ENCODE peak calls at places on chromosomes 5 and 9, in six cellular contexts. G is suprapubic skin; V is cardiac fibroblast; U is SHP77; C is GDM1; T is activated effector memory CD4-positive, alpha-beta T cell treated with Interleukin-2 at 50 U/mL for 16 hours. Y is an unnamed sample.

GRCh38 chr5:88262116-88262515 is 6.5 kb downstream of the TMEM161B start:
- DNase-seq in G (no peak), C (no peak), V (peak), T (no peak), U (no peak), Y (no peak)

GRCh38 chr9:99867968-99868367 is 38.5 kb upstream of the STX17 start:
- DNase-seq in U (no peak), T (no peak), G (no peak), C (no peak), V (no peak), Y (no peak)

GRCh38 chr5:117473075-117473595 is 898.5 kb upstream of the SEMA6A start:
- DNase-seq in U (no peak), C (no peak), V (no peak), G (no peak), T (no peak), Y (no peak)

GRCh38 chr5:52705720-52706119 is 82.0 kb upstream of the ITGA1 start:
- DNase-seq in U (no peak), V (no peak), T (no peak), C (peak), G (no peak), Y (no peak)

GRCh38 chr5:43315262-43315661 is 2.0 kb upstream of the HMGCS1 start:
- DNase-seq in U (no peak), T (no peak), C (no peak), G (no peak), V (no peak), Y (no peak)

GRCh38 chr9:126448865-126449577 is 122.4 kb downstream of the MVB12B start:
- DNase-seq in G (no peak), C (no peak), V (no peak), U (no peak), T (no peak), Y (no peak)

GRCh38 chr5:36969700-36970395 is 93.3 kb downstream of the NIPBL start:
- DNase-seq in C (no peak), G (no peak), V (no peak), U (no peak), T (no peak), Y (no peak)

GRCh38 chr5:151812757-151813309 is 41.1 kb downstream of the G3BP1 start:
- DNase-seq in T (no peak), G (no peak), C (no peak), V (peak), U (no peak), Y (no peak)

GRCh38 chr5:6905883-6906282 is 192.7 kb downstream of the TENT4A start:
- DNase-seq in C (no peak), U (no peak), V (no peak), T (no peak), G (no peak), Y (no peak)

GRCh38 chr9:129768486-129768885 is 15.6 kb upstream of the PTGES start:
- DNase-seq in G (no peak), U (no peak), C (no peak), V (no peak), T (no peak), Y (no peak)

GRCh38 chr5:139393497-139394122 is 1.3 kb downstream of the PROB1 start:
- DNase-seq in C (no peak), U (no peak), G (peak), T (no peak), V (no peak), Y (no peak)

GRCh38 chr5:177329883-177330282 is 18.2 kb upstream of the MXD3 start:
- DNase-seq in G (no peak), U (no peak), V (no peak), T (no peak), C (no peak), Y (no peak)

GRCh38 chr5:88551724-88552345 is 283.2 kb upstream of the TMEM161B start:
- DNase-seq in G (no peak), U (no peak), C (no peak), T (no peak), V (no peak), Y (no peak)

GRCh38 chr9:28999806-29000205 is 1426.5 kb upstream of the C9orf72 start:
- DNase-seq in U (no peak), T (no peak), G (no peak), C (no peak), V (no peak), Y (no peak)

GRCh38 chr9:134419684-134420076 is 93.4 kb downstream of the RXRA start:
- DNase-seq in U (peak), V (no peak), G (no peak), T (no peak), C (no peak), Y (peak)